ENCODE peak calls at places on chromosomes 3 and 15, in four cellular contexts. V is nephron progenitor cell, H is fibroblast of the aortic adventitia, U is ovary. W is an unnamed sample.

GRCh38 chr3:173401369-173401768 is 3.8 kb downstream of the NLGN1 start:
- DNase-seq in V (no peak), U (no peak), H (no peak), W (no peak)

GRCh38 chr3:63559884-63560283 is 92.6 kb upstream of the SNTN start:
- DNase-seq in U (no peak), H (peak), V (no peak), W (no peak)

GRCh38 chr3:2931265-2931664 is 178.9 kb downstream of the IL5RA start:
- DNase-seq in H (no peak), U (no peak), V (no peak), W (no peak)

GRCh38 chr15:73927003-73927475 is 777 bp downstream of the LOXL1 start:
- DNase-seq in H (no peak), U (peak), V (peak), W (peak)

GRCh38 chr3:45017826-45018225 is 8.3 kb upstream of the CLEC3B start:
- DNase-seq in V (no peak), H (peak), U (peak), W (no peak)

GRCh38 chr3:130576571-130577266 is 59.7 kb downstream of the COL6A6 start:
- DNase-seq in U (no peak), H (peak), V (no peak), W (no peak)

GRCh38 chr3:45711936-45712335 is 22.7 kb downstream of the SACM1L start:
- DNase-seq in U (no peak), V (no peak), H (peak), W (no peak)

GRCh38 chr3:105274958-105275357 is 91.8 kb upstream of the ALCAM start:
- DNase-seq in H (peak), U (no peak), V (no peak), W (no peak)

DNA sequence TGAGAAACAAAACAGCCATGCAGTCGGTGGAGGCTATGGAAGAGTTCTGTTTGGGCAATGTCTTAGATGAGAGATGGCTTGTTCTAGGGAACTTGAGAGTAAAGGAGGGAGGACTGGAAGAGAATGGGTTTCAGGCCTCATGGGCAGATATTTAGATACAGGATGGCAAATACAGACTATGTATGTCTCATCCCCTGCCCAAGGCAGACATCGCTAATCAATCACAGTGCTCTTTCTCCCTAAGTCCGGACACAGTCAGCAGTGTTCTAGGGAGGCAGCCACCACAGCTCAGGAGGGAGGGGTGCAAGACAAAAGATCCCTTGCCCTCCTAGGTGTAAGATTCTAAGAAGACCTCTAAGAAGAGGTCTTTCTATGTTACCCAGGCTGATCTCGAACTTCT is 159.3 kb upstream of the TLE3 start:
- DNase-seq in V (no peak), H (no peak), U (no peak), W (no peak)
- TF ChIP-seq CTCF in V (no peak), H (no peak), U (no peak), W (no peak)

GRCh38 chr3:76683256-76683655 is 356.6 kb upstream of the ROBO2 start:
- DNase-seq in H (no peak), U (no peak), V (no peak), W (no peak)

GRCh38 chr3:76684946-76685345 is 355.0 kb upstream of the ROBO2 start:
- DNase-seq in H (no peak), V (no peak), U (no peak), W (no peak)

DNA sequence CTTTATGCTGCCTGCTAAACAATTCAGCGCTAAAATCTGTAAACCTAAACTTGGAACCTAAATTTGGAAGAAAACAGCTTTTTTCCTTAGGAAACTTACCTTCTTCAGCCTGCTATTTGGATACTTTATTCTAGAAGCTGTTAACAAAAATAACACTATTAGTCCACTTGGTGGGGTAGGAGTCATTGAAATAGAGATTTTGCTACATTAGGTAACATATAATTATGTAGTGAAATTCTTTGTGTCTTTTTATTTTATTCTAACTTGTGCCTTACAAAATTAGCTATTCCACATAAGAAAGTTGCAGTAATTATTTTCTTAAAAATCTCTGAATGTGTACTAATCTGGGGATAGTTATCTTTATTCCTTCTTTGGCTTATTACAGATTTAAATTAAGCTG is 360.4 kb upstream of the ROBO2 start:
- DNase-seq in V (no peak), U (no peak), H (no peak), W (no peak)
- TF ChIP-seq CTCF in V (no peak), U (no peak), H (no peak), W (no peak)

GRCh38 chr3:138941259-138941885 is 5.6 kb downstream of the FOXL2 start:
- DNase-seq in U (peak), V (peak), H (peak), W (peak)
- TF ChIP-seq CTCF in U (peak), V (peak), H (peak), W (peak)

GRCh38 chr3:62056603-62057002 is 316.7 kb downstream of the FEZF2 start:
- DNase-seq in U (no peak), V (no peak), H (no peak), W (no peak)

GRCh38 chr3:62052331-62052730 is 321.0 kb downstream of the FEZF2 start:
- DNase-seq in U (no peak), V (no peak), H (no peak), W (no peak)

GRCh38 chr3:62048577-62048976 is 324.8 kb downstream of the FEZF2 start:
- DNase-seq in V (no peak), U (no peak), H (no peak), W (no peak)

GRCh38 chr3:62049033-62049432 is 324.3 kb downstream of the FEZF2 start:
- DNase-seq in V (no peak), H (no peak), U (no peak), W (no peak)

GRCh38 chr3:62051506-62051905 is 321.8 kb downstream of the FEZF2 start:
- DNase-seq in U (no peak), H (peak), V (no peak), W (peak)
- TF ChIP-seq CTCF in U (no peak), H (peak), V (peak), W (peak)

GRCh38 chr3:49930922-49931321 is 1.3 kb upstream of the MON1A start:
- DNase-seq in H (no peak), V (peak), U (no peak), W (peak)
- TF ChIP-seq CTCF in H (no peak), V (no peak), U (no peak), W (no peak)

DNA sequence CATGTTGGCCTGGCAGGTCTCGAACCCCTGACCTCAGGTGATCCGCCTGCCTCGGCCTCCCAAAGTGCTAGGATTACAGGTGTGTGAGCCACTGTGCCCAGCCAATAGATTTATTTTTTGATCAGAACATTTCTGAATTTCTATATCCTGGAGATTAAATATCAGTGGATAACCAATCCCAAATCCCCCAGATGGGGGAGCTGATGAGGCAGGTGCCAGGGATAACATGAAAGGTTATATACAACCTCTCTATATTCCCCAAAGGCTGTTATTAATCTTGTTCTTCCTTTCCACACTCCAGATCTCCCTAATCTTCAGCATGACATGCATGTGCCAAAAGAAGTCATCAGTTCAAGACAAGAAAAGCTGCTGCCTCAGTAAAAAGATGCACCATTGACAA is 112.3 kb downstream of the WDR76 start:
- DNase-seq in H (peak), V (no peak), U (no peak), W (peak)
- TF ChIP-seq CTCF in H (peak), V (peak), U (no peak), W (peak)

DNA sequence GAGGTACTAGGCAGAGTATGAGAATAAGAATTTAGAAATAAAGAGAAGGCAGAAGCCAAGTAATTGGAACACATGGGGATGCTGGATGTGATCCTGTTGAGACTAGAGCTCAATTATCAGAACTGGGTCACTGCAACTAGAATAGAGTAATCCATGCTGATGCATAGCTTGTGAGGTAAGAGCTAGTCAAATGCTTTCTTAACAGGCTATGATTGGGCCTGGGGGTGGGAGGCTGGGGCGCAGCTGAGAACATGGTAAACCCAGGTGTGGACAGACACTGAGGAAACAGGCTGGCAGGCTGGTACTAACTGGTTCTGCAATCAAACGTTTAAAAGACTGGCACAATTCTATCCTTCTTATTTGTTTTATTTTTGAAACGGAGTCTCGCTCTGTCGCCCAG is 50.5 kb upstream of the LRRFIP2 start:
- DNase-seq in U (no peak), V (no peak), H (no peak), W (no peak)
- TF ChIP-seq CTCF in U (no peak), V (no peak), H (no peak), W (no peak)

GRCh38 chr3:55897573-55898224 is 410.6 kb upstream of the WNT5A start:
- DNase-seq in H (no peak), U (no peak), V (peak), W (peak)
- TF ChIP-seq CTCF in H (no peak), U (no peak), V (peak), W (no peak)

DNA sequence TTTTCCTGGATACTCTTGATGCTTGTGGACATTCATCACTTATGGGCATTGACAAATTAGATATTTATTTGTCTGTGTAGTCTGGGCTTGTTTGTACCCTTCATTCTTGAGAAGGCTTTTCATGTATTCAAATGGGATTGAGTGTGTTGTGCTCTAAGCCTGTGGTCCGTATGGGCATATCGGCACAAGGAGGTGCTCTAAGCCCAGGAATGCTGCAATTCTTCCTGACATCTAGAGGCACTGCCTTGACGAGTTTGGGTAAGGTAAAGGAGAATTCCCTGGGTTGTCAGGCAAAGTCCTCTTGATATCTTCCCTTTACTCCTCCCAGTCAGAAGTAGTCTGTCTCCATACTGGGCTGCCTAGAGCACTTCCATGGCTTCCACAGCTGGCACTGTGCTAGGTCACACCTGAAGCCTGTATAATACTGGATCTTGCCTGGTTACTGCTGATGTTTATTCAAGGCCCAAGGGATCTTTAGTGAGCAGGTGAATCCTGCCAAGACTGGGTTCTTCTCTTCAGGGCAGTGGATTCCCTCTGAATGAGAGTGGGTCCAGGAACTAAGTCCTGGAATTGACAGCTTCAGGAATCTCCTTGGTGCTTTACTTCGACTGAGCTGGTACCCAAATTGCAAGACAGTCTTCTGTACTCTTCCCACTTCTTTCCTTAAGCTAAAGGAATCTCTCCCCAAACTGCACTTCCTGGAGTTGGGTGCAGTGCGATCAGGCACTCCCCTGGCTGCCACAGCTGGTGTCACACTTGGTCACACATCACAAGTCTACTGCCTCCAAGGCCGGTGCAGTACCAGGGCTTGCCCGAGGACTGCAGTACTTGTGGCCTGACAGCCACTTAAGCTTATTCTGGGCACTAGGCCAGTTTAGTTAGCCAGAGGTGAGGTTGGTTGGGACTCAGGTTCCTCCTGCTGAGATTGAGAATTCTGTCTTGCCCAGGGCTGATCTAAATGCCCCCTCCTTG is 46.0 kb downstream of the GALK2 start:
- DNase-seq in U (no peak), V (no peak), H (no peak), W (no peak)
- TF ChIP-seq CTCF in U (no peak), V (no peak), H (no peak), W (no peak)

DNA sequence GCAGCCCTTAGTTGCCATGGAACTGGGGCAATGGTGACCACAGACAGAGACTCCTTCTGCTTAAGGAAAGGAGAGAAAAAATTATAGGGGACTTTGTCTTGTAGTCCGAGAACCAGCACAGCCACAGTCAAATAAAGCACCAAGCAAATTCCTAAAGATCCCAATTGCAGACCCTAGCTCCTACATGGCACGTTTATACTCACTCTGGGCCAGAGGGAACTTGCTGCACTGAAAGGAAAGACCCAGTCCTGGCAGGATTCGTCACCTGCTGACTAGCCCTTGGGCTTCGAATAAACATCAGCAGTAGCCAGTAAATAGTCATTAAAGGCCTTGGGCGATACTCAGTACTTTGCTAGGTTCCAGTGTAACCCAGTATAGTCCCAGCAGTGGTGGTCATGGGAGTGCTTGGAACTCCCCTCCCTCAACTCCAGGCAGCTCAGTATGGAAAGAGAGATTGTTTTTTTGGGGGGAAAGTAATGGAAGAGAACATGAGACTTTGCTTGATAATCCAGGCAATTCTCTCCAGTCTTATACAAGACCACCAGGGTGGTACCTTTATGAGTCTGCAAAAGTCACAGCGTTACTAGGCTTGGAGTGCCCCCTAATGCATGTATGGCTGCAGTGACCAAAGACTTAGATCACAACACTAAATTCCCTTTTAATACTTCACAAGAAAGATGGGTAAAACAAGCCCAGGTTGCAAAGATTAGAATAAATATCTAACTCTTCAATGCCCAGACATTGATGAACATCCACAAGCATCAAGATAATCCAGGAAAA is 66.4 kb upstream of the AGTR1 start:
- DNase-seq in V (peak), H (peak), U (no peak), W (peak)
- TF ChIP-seq CTCF in V (peak), H (peak), U (no peak), W (no peak)

W was measured in endothelial cell.